ENCODE peak calls at places on chromosomes 4 and X, in six cellular contexts. M is mesendoderm, A is K562, L is mesenchymal stem cell, E is GM23248, X is HCT116. R is an unnamed sample.

GRCh38 chr4:57109847-57110634 is at the start of gene IGFBP7:
- DNase-seq in M (no peak), E (peak; percentile 79), A (peak; percentile 59), L (peak; percentile 57), X (no peak), R (peak; percentile 71)

GRCh38 chr4:6424425-6424824 is 48.0 kb downstream of the PPP2R2C start:
- DNase-seq in A (no peak), L (no peak), X (no peak), M (no peak), E (no peak), R (no peak)

GRCh38 chrX:154396948-154397887 is 959 bp upstream of the RPL10 start:
- DNase-seq in E (peak; percentile 81), L (peak; percentile 79), A (peak; percentile 67), X (no peak), M (peak; percentile 68), R (peak; percentile 84)

GRCh38 chr4:154349829-154350228 is 141.8 kb downstream of the DCHS2 start:
- DNase-seq in X (peak; percentile 13), E (peak; percentile 37), L (peak; percentile 29), A (peak; percentile 17), M (peak; percentile 54), R (no peak)

GRCh38 chr4:139595989-139596679 is 40.1 kb upstream of the SETD7 start:
- DNase-seq in X (no peak), M (peak; percentile 81), L (peak; percentile 25), A (no peak), E (peak; percentile 78), R (peak; percentile 62)

GRCh38 chrX:150548251-150548650 is 20.2 kb upstream of the MTM1 start:
- DNase-seq in M (no peak), A (no peak), L (no peak), E (no peak), X (no peak), R (no peak)

GRCh38 chr4:29540439-29541102 is 1179.6 kb upstream of the PCDH7 start:
- DNase-seq in L (peak; percentile 2), X (no peak), A (no peak), E (no peak), M (no peak), R (no peak)

GRCh38 chr4:2745981-2746806 is 9.9 kb downstream of the TNIP2 start:
- DNase-seq in M (no peak), X (no peak), A (peak; percentile 41), E (peak; percentile 76), L (peak; percentile 92), R (no peak)

GRCh38 chr4:26094076-26094475 is 180.1 kb downstream of the SMIM20 start:
- DNase-seq in X (no peak), E (no peak), A (no peak), L (no peak), M (no peak), R (no peak)

GRCh38 chrX:115560211-115560977 is 580 bp upstream of the PLS3 start:
- DNase-seq in L (peak; percentile 23), M (peak; percentile 40), A (no peak), E (no peak), X (peak; percentile 48), R (no peak)

GRCh38 chr4:40621592-40622512 is 7.8 kb downstream of the RBM47 start:
- DNase-seq in M (peak; percentile 91), A (peak; percentile 16), X (peak; percentile 79), L (peak; percentile 98), E (peak; percentile 97), R (peak; percentile 64)

GRCh38 chr4:73978886-73979285 is 2.9 kb downstream of the PF4 start:
- DNase-seq in E (peak; percentile 75), L (peak; percentile 69), A (no peak), X (no peak), M (no peak), R (no peak)

GRCh38 chr4:40337523-40337922 is 2.4 kb downstream of the CHRNA9 start:
- DNase-seq in X (no peak), M (no peak), E (no peak), L (no peak), A (no peak), R (no peak)

GRCh38 chrX:70281951-70282350 is at the start of gene RAB41:
- DNase-seq in X (no peak), L (no peak), M (no peak), A (no peak), E (no peak), R (no peak)
- H3K9ac ChIP-seq in X (no peak within 1 kb of the TSS), L (no peak within 1 kb of the TSS), M (no peak within 1 kb of the TSS), A (no peak within 1 kb of the TSS), E (no peak within 1 kb of the TSS), R (no peak within 1 kb of the TSS)

GRCh38 chrX:19361701-19362100 is 18.0 kb downstream of the PDHA1 start:
- DNase-seq in A (no peak), X (no peak), M (peak; percentile 62), L (no peak), E (no peak), R (no peak)

DNA sequence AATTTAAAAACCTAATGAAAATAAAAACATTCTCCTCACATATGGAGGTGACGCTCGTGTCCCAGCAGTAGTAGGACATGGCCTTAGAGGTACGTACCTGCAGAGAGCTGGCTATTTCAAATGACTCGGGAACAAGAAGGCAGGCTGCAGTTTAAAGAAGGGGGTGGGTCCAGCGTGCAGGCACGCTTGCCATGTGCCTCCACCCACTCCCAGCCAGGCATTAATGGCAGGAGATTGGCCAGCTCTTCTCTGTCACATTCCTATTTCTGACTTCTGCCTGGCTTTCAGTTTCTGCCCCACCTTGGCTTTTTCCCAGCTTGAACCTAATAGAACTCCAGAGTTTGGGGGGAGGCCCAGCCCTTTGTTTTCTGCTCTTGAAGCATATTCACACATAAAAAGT is 17.2 kb downstream of the PDHA1 start:
- DNase-seq in A (no peak), E (no peak), L (no peak), X (no peak), M (peak; percentile 11), R (no peak)
- H3K36me3 ChIP-seq in A (peaks cover 69% of the 10 kb centered on the region), E (no peaks in the 10 kb centered on the region), L (peaks cover 24% of the 10 kb centered on the region), X (peaks cover 22% of the 10 kb centered on the region), M (no peaks in the 10 kb centered on the region), R (peaks cover 45% of the 10 kb centered on the region)

GRCh38 chrX:24025741-24026402 is 1.1 kb downstream of the KLHL15 start:
- DNase-seq in E (peak; percentile 80), M (peak; percentile 70), X (peak; percentile 24), L (peak; percentile 76), A (no peak), R (no peak)
- H3K4me3 ChIP-seq in E (peak overlapping the region; percentile 83), M (peak overlapping the region; percentile 44), X (peak overlapping the region; percentile 50), L (peak overlapping the region; percentile 84), A (peak overlapping the region; percentile 99), R (peak overlapping the region; percentile 86)

DNA sequence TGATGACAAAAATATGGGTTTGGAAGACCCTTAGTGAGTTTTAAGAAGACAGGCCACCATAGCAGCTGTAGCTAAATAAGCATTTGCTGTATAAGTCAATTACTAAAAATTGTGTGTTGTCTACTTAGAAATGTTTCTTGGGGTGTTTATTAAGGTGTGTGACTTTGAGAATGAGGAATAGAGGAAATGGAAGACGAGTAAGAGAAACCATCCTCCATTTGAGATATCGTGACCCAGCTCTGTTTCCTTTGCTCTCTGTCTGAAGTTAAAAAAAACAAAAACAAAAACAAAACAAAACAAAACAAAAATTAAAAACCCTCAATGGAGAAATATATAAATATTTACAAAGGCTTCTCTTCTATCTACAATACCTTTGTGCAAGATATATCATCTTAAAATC is 41.7 kb upstream of the FAM9C start:
- DNase-seq in M (no peak), A (no peak), E (no peak), X (no peak), L (no peak), R (no peak)
- H3K9ac ChIP-seq in M (no peak overlapping the region), A (no peak overlapping the region), E (no peak overlapping the region), X (no peak overlapping the region), L (no peak overlapping the region), R (no peak overlapping the region)

DNA sequence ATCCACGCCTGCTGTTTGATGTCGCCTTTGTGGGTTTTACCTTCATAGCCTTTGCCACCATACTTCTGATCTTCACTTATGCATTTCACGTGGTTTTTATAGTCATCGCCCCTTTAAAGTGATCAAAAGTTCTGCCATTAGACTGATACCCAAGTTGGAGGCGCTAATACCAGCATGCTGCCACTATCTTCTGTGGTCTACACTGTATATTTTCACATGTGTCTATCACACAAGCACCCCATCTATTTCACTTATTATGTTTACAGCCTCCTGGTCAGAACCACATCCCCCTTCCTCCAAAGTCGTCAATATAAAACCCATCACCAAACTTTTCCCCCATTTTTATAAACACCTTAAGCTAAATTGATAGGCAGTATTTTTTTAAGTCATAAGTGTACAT is 8.2 kb downstream of the LYAR start:
- DNase-seq in A (no peak), M (no peak), L (no peak), X (no peak), E (no peak), R (no peak)
- H3K36me3 ChIP-seq in A (peaks cover 93% of the 10 kb centered on the region), M (peaks cover 16% of the 10 kb centered on the region), L (peaks cover 33% of the 10 kb centered on the region), X (peaks cover 60% of the 10 kb centered on the region), E (peaks cover 39% of the 10 kb centered on the region), R (peaks cover 85% of the 10 kb centered on the region)

GRCh38 chr4:63302792-63303191 is 1106.5 kb downstream of the TECRL start:
- DNase-seq in A (no peak), E (no peak), L (no peak), X (no peak), M (no peak), R (no peak)
- H3K4me3 ChIP-seq in A (no peak overlapping the region), E (no peak overlapping the region), L (no peak overlapping the region), X (no peak overlapping the region), M (no peak overlapping the region), R (no peak overlapping the region)

DNA sequence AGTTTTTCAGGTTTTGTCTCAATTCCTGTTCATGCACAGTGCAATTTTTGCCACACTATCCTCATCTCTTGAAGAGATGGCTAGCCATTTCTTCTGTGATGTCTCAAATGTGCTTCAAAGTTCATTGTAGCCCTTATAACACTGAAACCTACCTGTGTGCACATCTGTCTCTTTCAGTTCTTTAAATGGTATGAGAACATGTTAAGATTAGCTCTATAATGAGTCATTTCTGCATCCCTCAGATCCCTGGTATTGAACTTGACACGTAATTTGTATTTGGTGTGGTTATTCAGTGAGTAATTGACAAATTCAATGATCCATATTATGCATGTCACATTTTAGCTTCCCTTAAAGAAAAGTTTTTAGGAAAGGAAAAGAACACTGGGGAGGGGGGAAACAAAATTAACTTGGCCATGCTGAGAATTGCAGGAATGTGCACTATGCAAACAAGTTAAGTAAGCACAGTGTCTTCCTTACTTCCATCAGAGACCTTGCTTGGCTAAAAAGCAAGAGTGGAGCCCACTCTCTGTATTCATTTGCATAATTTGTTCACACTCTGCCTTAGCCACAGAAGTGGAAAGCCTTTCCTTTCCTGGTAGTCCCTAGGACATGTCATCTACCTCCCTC is 659.8 kb upstream of the MAGEB2 start:
- DNase-seq in L (no peak), A (no peak), X (no peak), M (no peak), E (no peak), R (no peak)
- H3K9ac ChIP-seq in L (no peak overlapping the region), A (no peak overlapping the region), X (no peak overlapping the region), M (no peak overlapping the region), E (no peak overlapping the region), R (no peak overlapping the region)

R was measured in endodermal cell.